ENCODE peak calls at places on chromosomes 2 and 18, in nine cellular contexts. J is IMR-90, U is pancreas, G is mammary epithelial cell, A is trophoblast cell, F is MM.1S, Q is NT2/D1, D is testis, K is stomach. E is an unnamed sample. For H3K4me1 and H3K9me3, the result is how much of the 10 kb centered on the place peaks cover.

GRCh38 chr2:39124770-39125075 is 3.9 kb upstream of the SOS1 start:
- DNase-seq in A (no peak), Q (no peak), F (no peak), K (no peak), J (no peak), D (no peak), G (no peak), U (no peak), E (peak)

GRCh38 chr2:219681301-219682290 is 54.2 kb downstream of the SLC4A3 start:
- DNase-seq in G (peak), J (peak), K (no peak), U (no peak), D (no peak), A (peak), Q (no peak), F (no peak), E (no peak)

GRCh38 chr2:128605931-128606330 is 287.3 kb upstream of the HS6ST1 start:
- DNase-seq in Q (no peak), U (no peak), J (no peak), D (no peak), A (no peak), F (no peak), K (peak), G (no peak), E (no peak)

GRCh38 chr2:218039171-218039570 is 29.9 kb upstream of the RUFY4 start:
- DNase-seq in K (no peak), J (peak), G (peak), F (peak), U (no peak), D (no peak), Q (no peak), A (peak), E (no peak)

GRCh38 chr2:15041429-15041837 is 408.9 kb downstream of the LRATD1 start:
- DNase-seq in G (no peak), U (no peak), D (no peak), K (no peak), J (peak), Q (no peak), F (no peak), A (no peak), E (no peak)

GRCh38 chr18:80241919-80242777 is 5.2 kb downstream of the PARD6G start:
- DNase-seq in F (no peak), G (peak), Q (no peak), K (no peak), J (no peak), A (peak), D (peak), U (peak), E (no peak)

GRCh38 chr18:45636110-45636509 is 20.8 kb downstream of the SLC14A2 start:
- DNase-seq in J (no peak), G (peak), U (no peak), Q (no peak), A (no peak), K (no peak), F (no peak), D (no peak), E (no peak)

GRCh38 chr18:70044626-70045025 is 97.0 kb upstream of the CD226 start:
- DNase-seq in A (peak), J (peak), G (peak), F (no peak), D (no peak), U (no peak), Q (no peak), K (no peak), E (no peak)

GRCh38 chr2:2950403-2950952 is 427.1 kb downstream of the EIPR1 start:
- DNase-seq in D (no peak), J (no peak), G (no peak), A (no peak), Q (no peak), U (no peak), K (no peak), F (no peak), E (no peak)

GRCh38 chr2:25570161-25570840 is 103.1 kb downstream of the DTNB start:
- DNase-seq in J (peak), A (no peak), Q (no peak), G (no peak), K (no peak), U (no peak), F (no peak), D (peak), E (no peak)

GRCh38 chr2:196415384-196415783 is 224.1 kb upstream of the CCDC150 start:
- DNase-seq in J (no peak), G (no peak), D (no peak), K (no peak), F (no peak), A (no peak), Q (no peak), U (no peak), E (no peak)

GRCh38 chr2:111121873-111122630 is 1.3 kb downstream of the BCL2L11 start:
- DNase-seq in Q (peak), U (peak), G (peak), D (peak), A (peak), K (peak), F (peak), J (peak), E (peak)

GRCh38 chr2:27857417-27858172 is 32.6 kb downstream of the RBKS start:
- DNase-seq in K (no peak), J (peak), F (no peak), Q (no peak), G (peak), A (peak), U (no peak), D (no peak), E (no peak)

GRCh38 chr2:106197878-106198277 is 3.8 kb upstream of the UXS1 start:
- DNase-seq in J (peak), D (no peak), F (no peak), U (no peak), G (peak), Q (no peak), A (peak), K (no peak), E (no peak)

GRCh38 chr2:179344970-179345369 is 80.3 kb upstream of the SESTD1 start:
- DNase-seq in K (no peak), D (no peak), U (no peak), A (peak), G (no peak), J (no peak), F (no peak), Q (no peak), E (no peak)

GRCh38 chr18:31268985-31269406 is 49.0 kb upstream of the DSG1 start:
- DNase-seq in U (no peak), F (no peak), A (no peak), K (no peak), J (no peak), G (peak), D (no peak), Q (no peak), E (no peak)

GRCh38 chr2:195535911-195536522 is 121.0 kb upstream of the SLC39A10 start:
- DNase-seq in A (no peak), G (no peak), U (no peak), D (peak), F (peak), Q (no peak), K (no peak), J (no peak), E (peak)

GRCh38 chr2:19256239-19256638 is 102.2 kb downstream of the OSR1 start:
- DNase-seq in F (no peak), G (peak), J (peak), K (no peak), U (no peak), A (no peak), D (no peak), Q (no peak), E (no peak)

GRCh38 chr2:109199790-109200189 is 70.8 kb downstream of the SH3RF3 start:
- DNase-seq in D (no peak), A (no peak), U (no peak), Q (no peak), K (no peak), F (no peak), G (no peak), J (no peak), E (no peak)

GRCh38 chr2:210363876-210364275 is 48.9 kb upstream of the MYL1 start:
- DNase-seq in A (peak), U (no peak), J (no peak), G (peak), F (no peak), D (no peak), K (no peak), Q (no peak), E (no peak)

GRCh38 chr2:167825664-167826063 is 421.7 kb downstream of the STK39 start:
- DNase-seq in A (no peak), J (no peak), G (no peak), K (no peak), Q (no peak), D (no peak), F (no peak), U (no peak), E (no peak)

GRCh38 chr2:118860506-118860905 is 13.1 kb upstream of the EN1 start:
- DNase-seq in G (no peak), K (no peak), F (no peak), J (no peak), D (no peak), A (no peak), Q (no peak), U (no peak), E (no peak)

GRCh38 chr18:36625386-36625785 is 203.4 kb downstream of the TPGS2 start:
- DNase-seq in D (no peak), F (no peak), J (no peak), U (no peak), K (no peak), A (no peak), G (no peak), Q (no peak), E (no peak)

GRCh38 chr2:215434447-215435260 is 1.2 kb downstream of the FN1 start:
- DNase-seq in F (no peak), U (no peak), J (no peak), A (peak), Q (no peak), G (no peak), K (no peak), D (no peak), E (no peak)

GRCh38 chr18:34710430-34711386 is 610 bp downstream of the DTNA start:
- DNase-seq in D (no peak), A (no peak), K (no peak), J (peak), U (no peak), Q (no peak), G (no peak), F (no peak), E (no peak)

GRCh38 chr2:20585710-20586378 is 65.1 kb downstream of the HS1BP3 start:
- DNase-seq in K (no peak), J (no peak), D (no peak), A (no peak), F (no peak), Q (no peak), G (no peak), U (no peak), E (peak)

GRCh38 chr18:35397976-35398375 is 20.8 kb upstream of the ZNF396 start:
- DNase-seq in Q (no peak), J (no peak), G (no peak), A (no peak), D (no peak), F (no peak), K (no peak), U (no peak), E (no peak)

GRCh38 chr18:65817178-65817577 is 66.4 kb downstream of the CDH7 start:
- DNase-seq in D (no peak), J (no peak), K (no peak), Q (no peak), G (no peak), U (no peak), A (no peak), F (no peak), E (no peak)

GRCh38 chr18:66457245-66457644 is 146.6 kb downstream of the CDH19 start:
- DNase-seq in K (no peak), G (no peak), D (no peak), A (no peak), Q (no peak), F (no peak), U (no peak), J (no peak), E (no peak)

GRCh38 chr2:43486604-43487003 is 109.2 kb downstream of the THADA start:
- DNase-seq in D (peak), G (no peak), A (peak), J (no peak), Q (no peak), K (no peak), F (no peak), U (no peak), E (no peak)

GRCh38 chr2:171652411-171652775 is 34.9 kb upstream of the DYNC1I2 start:
- DNase-seq in D (no peak), K (no peak), Q (no peak), G (peak), F (peak), U (no peak), A (no peak), J (no peak), E (no peak)

GRCh38 chr2:57848723-57849122 is 197.9 kb upstream of the VRK2 start:
- DNase-seq in F (no peak), K (no peak), Q (no peak), U (no peak), G (no peak), J (no peak), A (no peak), D (no peak), E (no peak)

GRCh38 chr2:133972297-133972696 is 281.6 kb upstream of the MGAT5 start:
- DNase-seq in D (no peak), A (no peak), U (no peak), F (no peak), G (no peak), K (no peak), Q (no peak), J (no peak), E (no peak)

GRCh38 chr18:26089247-26090129 is 925 bp downstream of the SS18 start:
- DNase-seq in Q (no peak), A (peak), J (peak), K (no peak), U (peak), D (peak), F (peak), G (peak), E (no peak)

GRCh38 chr2:136381245-136381644 is 263.3 kb upstream of the CXCR4 start:
- DNase-seq in Q (no peak), F (peak), K (no peak), G (no peak), A (no peak), U (no peak), J (no peak), D (no peak), E (no peak)
- H3K4me1 ChIP-seq in Q (under half), F (half or more), K (under half), G (under half), A (under half), U (under half), J (under half), D (under half), E (under half)

GRCh38 chr18:78090584-78090983 is 840.9 kb downstream of the GALR1 start:
- DNase-seq in U (no peak), G (no peak), D (no peak), Q (no peak), A (no peak), J (no peak), F (no peak), K (no peak), E (no peak)
- H3K9me3 ChIP-seq in U (under half), G (under half), D (under half), Q (under half), A (under half), J (under half), F (under half), K (under half), E (under half)

GRCh38 chr2:201188449-201188848 is 5.5 kb downstream of the CASP10 start:
- DNase-seq in D (no peak), Q (no peak), J (no peak), G (no peak), U (no peak), F (no peak), K (no peak), A (no peak), E (no peak)
- H3K4me3 ChIP-seq in D (no peak), Q (no peak), J (no peak), G (no peak), U (no peak), F (no peak), K (no peak), A (no peak), E (no peak)

GRCh38 chr2:63435080-63435479 is 153.2 kb downstream of the WDPCP start:
- DNase-seq in U (no peak), K (no peak), F (no peak), D (no peak), J (no peak), Q (no peak), A (no peak), G (no peak), E (no peak)

GRCh38 chr2:63436488-63436887 is 151.8 kb downstream of the WDPCP start:
- DNase-seq in G (no peak), A (no peak), Q (no peak), F (no peak), U (no peak), J (peak), K (no peak), D (no peak), E (no peak)

GRCh38 chr2:63432373-63432772 is 155.9 kb downstream of the WDPCP start:
- DNase-seq in J (peak), U (no peak), K (no peak), Q (no peak), G (no peak), A (no peak), F (no peak), D (no peak), E (no peak)

GRCh38 chr2:63434024-63434423 is 154.3 kb downstream of the WDPCP start:
- DNase-seq in G (no peak), U (no peak), J (no peak), A (no peak), K (no peak), D (no peak), Q (no peak), F (no peak), E (no peak)

GRCh38 chr2:63434597-63434996 is 153.7 kb downstream of the WDPCP start:
- DNase-seq in U (no peak), Q (no peak), A (no peak), F (no peak), J (no peak), K (no peak), G (no peak), D (no peak), E (no peak)
- H3K4me1 ChIP-seq in U (under half), Q (under half), A (under half), F (under half), J (under half), K (under half), G (under half), D (under half), E (under half)

DNA sequence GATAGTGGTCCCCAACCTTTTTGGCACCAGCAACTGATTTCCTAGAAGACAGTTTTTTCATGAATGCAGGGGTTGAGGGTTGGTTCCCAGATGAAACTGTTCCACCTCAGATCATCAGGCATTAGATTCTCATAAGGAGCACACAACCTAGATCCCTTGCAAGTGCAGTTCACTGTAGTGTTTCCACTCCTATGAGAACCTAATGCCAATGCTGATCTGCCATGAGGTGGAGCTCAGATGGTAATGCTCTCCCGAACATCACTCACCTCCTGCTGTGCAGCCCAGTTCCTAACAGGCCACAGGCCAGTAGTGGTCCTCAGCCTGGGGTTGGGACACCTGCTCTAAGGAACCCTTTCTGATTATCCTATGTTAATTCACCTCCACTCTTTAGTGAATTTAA is 133.5 kb downstream of the SOX11 start:
- DNase-seq in G (no peak), U (no peak), F (no peak), D (no peak), Q (no peak), K (no peak), A (no peak), J (no peak), E (no peak)
- H3K9me3 ChIP-seq in G (under half), U (under half), F (under half), D (under half), Q (under half), K (under half), A (under half), J (under half), E (under half)

DNA sequence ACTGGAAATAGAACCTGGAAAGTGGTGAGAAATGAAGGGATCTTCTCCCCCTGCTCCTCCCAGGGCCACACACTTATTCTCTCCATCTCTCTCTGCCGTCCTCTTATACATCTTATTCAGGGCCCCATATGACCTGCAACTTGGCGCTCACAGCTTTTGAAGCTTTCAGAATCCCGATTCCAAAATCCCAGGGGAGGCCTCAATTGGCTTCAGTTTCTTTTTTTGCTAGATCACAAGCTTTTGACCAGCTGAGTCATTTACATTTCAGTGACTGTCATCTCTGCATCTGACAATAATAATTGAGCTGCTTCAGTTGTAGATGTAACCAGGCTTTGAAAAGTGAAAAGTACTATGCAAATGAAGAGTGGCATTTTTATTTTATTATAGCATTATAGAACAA is 9.9 kb downstream of the VIT start:
- DNase-seq in J (no peak), U (no peak), Q (no peak), A (peak), G (no peak), F (no peak), K (no peak), D (no peak), E (no peak)
- H3K4me3 ChIP-seq in J (no peak), U (no peak), Q (no peak), A (no peak), G (no peak), F (no peak), K (no peak), D (no peak), E (no peak)

E was measured in aorta.